ENCODE peak calls at places on chromosome 9, in five cellular contexts. T is fibroblast of mammary gland, W is kidney, H is AG10803, C is GM12865. X is an unnamed sample.

GRCh38 chr9:95459867-95460626 is 56.7 kb downstream of the PTCH1 start:
- DNase-seq in T (no peak), W (no peak), H (no peak), C (no peak), X (no peak)

GRCh38 chr9:132557768-132558167 is 24.6 kb upstream of the BARHL1 start:
- DNase-seq in T (no peak), W (no peak), H (no peak), C (no peak), X (no peak)

GRCh38 chr9:130701059-130702022 is 7.8 kb downstream of the EXOSC2 start:
- DNase-seq in T (peak), W (peak), H (peak), C (peak), X (peak)

GRCh38 chr9:77276799-77277198 is 99.5 kb downstream of the VPS13A start:
- DNase-seq in T (no peak), W (no peak), H (no peak), C (no peak), X (no peak)

GRCh38 chr9:75088646-75089368 is 493 bp downstream of the OSTF1 start:
- DNase-seq in T (peak), W (peak), H (peak), C (peak), X (peak)

GRCh38 chr9:93346240-93347112 is 105.0 kb upstream of the FAM120A start:
- DNase-seq in T (no peak), W (peak), H (no peak), C (no peak), X (no peak)

GRCh38 chr9:18256574-18256973 is 217.4 kb upstream of the ADAMTSL1 start:
- DNase-seq in T (peak), W (no peak), H (peak), C (no peak), X (peak)

GRCh38 chr9:68844196-68844595 is 139.2 kb downstream of the PIP5K1B start:
- DNase-seq in T (no peak), W (no peak), H (no peak), C (no peak), X (no peak)

GRCh38 chr9:21777701-21778100 is 24.7 kb upstream of the MTAP start:
- DNase-seq in T (peak), W (no peak), H (peak), C (no peak), X (peak)

GRCh38 chr9:115864581-115864980 is 289.0 kb upstream of the PAPPA start:
- DNase-seq in T (no peak), W (no peak), H (no peak), C (no peak), X (no peak)

GRCh38 chr9:106783121-106783520 is 79.8 kb upstream of the ZNF462 start:
- DNase-seq in T (no peak), W (no peak), H (no peak), C (no peak), X (peak)

GRCh38 chr9:89505795-89506385 is 8.0 kb upstream of the SEMA4D start:
- DNase-seq in T (no peak), W (no peak), H (no peak), C (no peak), X (no peak)

DNA sequence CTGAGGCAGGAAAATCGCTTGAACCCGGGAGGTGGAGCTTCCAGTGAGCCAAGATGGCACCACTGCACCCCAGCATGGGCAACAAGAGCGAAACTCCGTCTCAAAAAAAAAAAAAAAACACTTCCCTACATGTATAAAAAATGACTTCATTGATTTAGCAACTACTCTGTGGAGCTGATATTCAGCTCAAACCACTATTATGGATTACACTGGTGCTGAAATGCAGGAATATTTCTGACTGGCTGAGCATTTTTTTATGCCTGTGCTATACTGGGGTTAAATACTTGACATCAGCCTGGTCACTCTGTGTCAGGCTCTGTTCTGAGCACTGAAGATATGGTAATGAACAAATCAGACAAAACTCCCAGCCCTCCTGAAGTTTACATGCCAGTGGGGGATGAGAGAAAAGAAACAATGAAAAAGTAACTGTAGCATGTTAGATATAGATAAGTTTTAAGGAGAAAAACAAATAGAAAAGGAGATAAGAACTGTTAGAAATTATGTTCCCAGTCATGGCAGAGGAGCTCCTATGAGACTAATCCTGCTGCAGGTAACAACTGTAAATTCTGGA is 22.6 kb upstream of the TTC39B start:
- DNase-seq in T (no peak), W (no peak), H (no peak), C (no peak), X (no peak)
- H3K4me3 ChIP-seq in T (no peak), W (no peak), H (no peak), C (no peak), X (no peak)

DNA sequence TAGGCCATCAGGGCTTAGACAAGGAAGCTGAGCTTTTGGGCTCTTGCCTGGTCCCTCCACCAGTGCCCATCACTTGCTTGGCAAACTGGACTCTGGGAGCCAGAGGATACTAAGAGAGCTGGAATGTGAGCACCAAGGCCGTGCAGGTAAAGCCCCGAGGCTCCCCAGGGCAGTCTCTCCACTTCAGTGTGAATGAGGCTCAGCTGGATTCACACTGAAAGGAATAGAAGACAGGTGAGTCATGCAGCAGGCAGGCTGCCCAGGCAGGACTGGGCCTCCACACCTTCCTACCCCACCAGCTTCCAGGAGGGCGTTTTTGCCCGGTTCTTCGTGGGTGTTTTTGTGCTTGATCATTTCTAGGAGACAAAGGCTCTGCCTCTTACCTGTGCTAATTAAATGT is 7.3 kb upstream of the CTSV start:
- DNase-seq in T (peak), W (peak), H (no peak), C (no peak), X (peak)
- H3K4me3 ChIP-seq in T (no peak), W (no peak), H (no peak), C (no peak), X (no peak)

DNA sequence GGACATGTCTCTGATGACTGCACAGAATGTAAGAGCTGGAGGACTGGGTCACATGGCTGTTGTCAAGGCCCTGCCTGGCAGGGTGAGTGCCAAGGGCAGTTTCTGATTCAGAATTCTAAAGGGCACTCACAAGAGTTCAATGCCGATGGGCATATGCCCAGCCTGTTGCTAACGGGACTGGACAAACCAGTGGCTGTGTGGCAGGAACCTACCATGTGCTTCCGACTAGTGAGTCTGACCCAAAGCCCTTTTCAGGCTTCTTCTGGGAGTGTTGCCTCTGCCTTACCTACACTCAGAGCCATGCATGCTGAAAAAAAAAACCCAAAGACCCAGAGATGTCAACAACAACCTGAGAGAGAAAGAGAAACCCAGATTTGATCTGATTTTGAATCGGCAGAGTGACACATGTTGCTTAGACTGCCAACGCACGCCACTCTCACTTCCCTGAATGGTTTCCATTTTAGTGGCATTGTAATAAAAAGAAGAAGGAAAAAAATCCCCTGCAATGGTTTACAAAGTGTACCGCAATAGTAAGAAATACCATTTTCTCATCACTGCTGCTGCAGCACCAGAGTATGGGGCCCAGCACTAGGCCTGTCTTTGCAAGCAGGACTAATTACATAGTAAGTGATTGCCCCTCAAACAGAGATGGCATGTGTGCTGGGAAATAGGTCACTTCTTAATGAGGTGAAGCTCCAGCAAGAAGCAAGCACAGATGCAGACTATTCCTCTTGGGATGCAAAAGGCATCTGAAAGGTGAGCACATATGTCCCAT is 194.3 kb downstream of the PALM2AKAP2 start:
- DNase-seq in T (no peak), W (no peak), H (no peak), C (peak), X (no peak)
- H3K4me3 ChIP-seq in T (no peak), W (no peak), H (no peak), C (peak), X (no peak)

GRCh38 chr9:98740226-98740881 is 31.6 kb upstream of the GABBR2 start:
- DNase-seq in T (no peak), W (no peak), H (no peak), C (no peak), X (no peak)
- H3K4me3 ChIP-seq in T (no peak), W (no peak), H (no peak), C (no peak), X (no peak)

DNA sequence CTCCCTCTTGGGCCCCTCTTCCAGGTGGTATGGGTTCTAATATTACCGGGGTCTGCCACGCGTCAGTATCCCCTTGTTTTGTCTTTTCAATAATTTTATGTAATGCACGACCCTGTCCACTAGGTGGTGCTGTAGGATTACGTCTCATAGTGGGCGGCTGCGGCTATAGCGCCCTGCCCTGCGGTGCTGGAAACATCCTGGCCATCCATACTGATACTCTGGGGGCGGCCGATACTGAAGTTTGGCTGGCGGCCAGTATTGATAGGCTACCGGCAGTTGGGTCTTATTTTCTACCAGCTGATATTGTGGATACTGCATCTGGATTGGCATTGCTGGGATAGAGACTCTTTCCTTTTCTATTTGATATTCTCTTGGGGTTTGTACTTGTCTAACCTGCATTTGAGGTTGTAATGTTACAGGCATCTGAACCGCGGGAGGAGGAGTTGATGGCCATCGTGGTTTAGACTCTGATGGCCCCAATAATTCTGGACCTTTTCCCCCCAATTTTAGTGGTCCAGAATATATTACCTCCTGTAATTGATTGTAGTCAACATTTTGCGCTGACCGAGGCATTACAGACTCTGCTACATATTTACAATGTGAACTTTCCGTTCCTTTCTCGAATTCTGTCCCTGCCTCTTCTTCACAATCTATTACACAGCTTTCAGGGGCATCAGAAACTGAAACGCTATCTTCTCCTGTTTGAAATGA is 3.3 kb upstream of the TMEM141 start:
- DNase-seq in T (peak), W (peak), H (peak), C (peak), X (peak)
- H3K4me3 ChIP-seq in T (no peak), W (no peak), H (no peak), C (no peak), X (no peak)

DNA sequence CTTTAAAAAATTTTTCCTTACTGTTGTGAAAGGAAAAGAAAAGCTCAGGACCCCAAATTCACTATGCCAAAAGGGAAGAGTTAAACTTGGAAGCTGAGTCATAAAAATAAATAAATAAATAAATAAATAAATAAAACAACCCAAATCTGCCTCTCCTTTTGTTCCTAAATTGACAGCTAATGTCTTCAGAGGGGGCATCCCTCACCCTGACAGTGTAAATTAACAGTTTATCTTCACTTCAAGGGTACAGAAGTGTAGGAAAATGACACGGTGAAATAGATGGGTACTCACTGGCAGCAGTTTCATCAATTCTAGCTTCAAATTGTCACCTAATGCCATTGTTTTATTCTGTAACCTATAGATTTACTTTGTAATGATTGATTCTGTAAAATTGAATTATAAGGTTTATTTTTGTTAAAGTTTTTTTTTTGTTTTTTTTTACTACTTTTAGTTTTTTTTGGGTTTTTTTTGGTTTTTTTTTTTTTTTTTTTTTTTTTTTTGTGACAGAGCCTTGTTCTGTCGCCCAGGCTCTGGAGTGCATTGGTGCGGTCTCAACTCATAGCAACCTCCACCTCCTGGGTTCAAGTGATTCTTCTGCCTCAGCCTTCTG is 18.5 kb upstream of the ANXA1 start:
- DNase-seq in T (no peak), W (no peak), H (no peak), C (no peak), X (no peak)
- H3K4me3 ChIP-seq in T (peak), W (peak), H (peak), C (peak), X (no peak)